ENCODE peak calls at places on chromosomes 5 and 9, in six cellular contexts. O, I, C, V, M and Y are unnamed samples.

GRCh38 chr5:1737790-1738405 is 61.7 kb downstream of the MRPL36 start:
- DNase-seq in I (peak; percentile 54), O (no peak), V (no peak), M (no peak), C (no peak), Y (no peak)

GRCh38 chr5:6383376-6383775 is 5.0 kb upstream of the MED10 start:
- DNase-seq in V (no peak), C (no peak), O (no peak), M (no peak), I (no peak), Y (no peak)

GRCh38 chr5:146027746-146028145 is 77.6 kb downstream of the PLAC8L1 start:
- DNase-seq in V (no peak), M (no peak), C (no peak), I (no peak), O (no peak), Y (no peak)

GRCh38 chr9:93896093-93896492 is 59.1 kb downstream of the BARX1 start:
- DNase-seq in C (peak; percentile 35), V (no peak), I (no peak), O (no peak), M (no peak), Y (no peak)

GRCh38 chr9:121770415-121771273 is 119.2 kb downstream of the DAB2IP start:
- DNase-seq in M (no peak), C (no peak), O (peak; percentile 7), I (no peak), V (no peak), Y (peak; percentile 41)

GRCh38 chr9:88278036-88278435 is 110.2 kb upstream of the SPIN1 start:
- DNase-seq in C (no peak), I (no peak), V (no peak), M (no peak), O (no peak), Y (no peak)

GRCh38 chr5:61402970-61403369 is 70.9 kb downstream of the ZSWIM6 start:
- DNase-seq in I (no peak), V (no peak), C (no peak), O (no peak), M (no peak), Y (no peak)

GRCh38 chr5:83538788-83539535 is 67.4 kb downstream of the VCAN start:
- DNase-seq in V (no peak), C (no peak), M (no peak), I (no peak), O (no peak), Y (no peak)

GRCh38 chr9:74041588-74041987 is 455.5 kb upstream of the RORB start:
- DNase-seq in C (no peak), M (no peak), I (no peak), V (no peak), O (no peak), Y (no peak)

GRCh38 chr9:134621558-134622110 is 20.0 kb upstream of the COL5A1 start:
- DNase-seq in M (no peak), O (no peak), C (peak; percentile 35), V (no peak), I (no peak), Y (no peak)

GRCh38 chr9:133553123-133553522 is 18.6 kb downstream of the ADAMTSL2 start:
- DNase-seq in V (no peak), I (no peak), O (no peak), C (no peak), M (no peak), Y (no peak)

GRCh38 chr9:78115073-78115472 is 83.5 kb upstream of the GNAQ start:
- DNase-seq in V (no peak), M (no peak), I (peak; percentile 9), C (no peak), O (no peak), Y (no peak)

GRCh38 chr5:66769839-66770617 is 173.8 kb downstream of the MAST4 start:
- DNase-seq in I (no peak), O (no peak), V (no peak), C (no peak), M (peak; percentile 24), Y (no peak)

GRCh38 chr5:76788362-76788761 is 30.5 kb upstream of the F2RL1 start:
- DNase-seq in V (no peak), I (no peak), M (no peak), O (no peak), C (no peak), Y (peak; percentile 48)

GRCh38 chr9:90795879-90796317 is 5.7 kb upstream of the SYK start:
- DNase-seq in C (no peak), V (no peak), O (no peak), I (no peak), M (no peak), Y (no peak)

GRCh38 chr5:11640474-11640873 is 263.8 kb downstream of the CTNND2 start:
- DNase-seq in V (no peak), C (no peak), M (no peak), I (no peak), O (no peak), Y (no peak)

GRCh38 chr5:124754206-124754927 is 7.9 kb upstream of the ZNF608 start:
- DNase-seq in O (no peak), M (no peak), C (no peak), V (no peak), I (no peak), Y (no peak)

GRCh38 chr5:72562717-72563116 is 55.5 kb upstream of the ZNF366 start:
- DNase-seq in V (no peak), M (no peak), O (no peak), C (no peak), I (no peak), Y (no peak)

GRCh38 chr5:67476531-67476930 is 279.9 kb upstream of the CD180 start:
- DNase-seq in V (no peak), I (no peak), M (no peak), C (no peak), O (no peak), Y (no peak)

GRCh38 chr5:175816348-175816747 is 55.0 kb upstream of the CPLX2 start:
- DNase-seq in V (no peak), M (no peak), I (peak; percentile 12), O (no peak), C (no peak), Y (no peak)

GRCh38 chr5:154317916-154318315 is 127.4 kb downstream of the GALNT10 start:
- DNase-seq in O (no peak), M (no peak), C (no peak), V (no peak), I (no peak), Y (no peak)

DNA sequence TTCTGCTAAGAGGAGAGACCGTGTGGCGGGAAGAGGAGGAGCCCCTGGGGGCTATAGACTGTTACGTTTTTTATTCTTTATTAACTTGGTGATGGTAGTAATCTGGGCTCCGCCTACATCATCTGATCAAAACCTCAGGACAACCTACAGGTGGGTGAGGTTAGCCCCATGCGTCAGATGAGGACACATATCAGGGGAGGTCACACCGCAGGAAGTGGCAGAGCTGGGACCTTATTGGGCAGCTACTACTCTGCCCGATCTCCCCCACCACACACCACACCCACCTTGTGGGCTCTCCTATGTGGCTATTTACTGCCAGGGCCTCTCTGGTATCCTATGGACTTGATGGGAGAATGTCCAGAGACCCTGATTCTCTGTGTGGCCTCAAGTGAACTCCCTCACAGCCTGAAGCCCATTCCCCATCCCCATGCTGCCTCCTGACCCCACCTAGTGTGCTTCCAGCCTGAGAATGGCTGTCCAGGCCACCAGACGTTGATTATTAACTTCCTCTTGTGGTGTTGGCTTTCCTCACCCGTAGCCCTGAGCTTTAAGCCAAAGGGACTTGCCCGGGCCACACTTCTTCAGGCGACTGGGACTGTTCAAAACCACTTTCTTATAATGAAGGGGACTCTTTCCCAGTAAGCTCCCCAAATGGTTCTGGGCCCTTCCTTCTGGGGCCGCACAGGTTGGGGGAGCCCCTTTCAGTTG is 8.2 kb downstream of the UNC5A start:
- DNase-seq in C (no peak), V (no peak), I (no peak), M (no peak), O (no peak), Y (no peak)
- H3K27me3 ChIP-seq in C (peaks cover 93% of the 10 kb centered on the region), V (peaks cover 82% of the 10 kb centered on the region), I (peaks cover 21% of the 10 kb centered on the region), M (peaks cover 43% of the 10 kb centered on the region), O (peaks cover 75% of the 10 kb centered on the region), Y (no peaks in the 10 kb centered on the region)

DNA sequence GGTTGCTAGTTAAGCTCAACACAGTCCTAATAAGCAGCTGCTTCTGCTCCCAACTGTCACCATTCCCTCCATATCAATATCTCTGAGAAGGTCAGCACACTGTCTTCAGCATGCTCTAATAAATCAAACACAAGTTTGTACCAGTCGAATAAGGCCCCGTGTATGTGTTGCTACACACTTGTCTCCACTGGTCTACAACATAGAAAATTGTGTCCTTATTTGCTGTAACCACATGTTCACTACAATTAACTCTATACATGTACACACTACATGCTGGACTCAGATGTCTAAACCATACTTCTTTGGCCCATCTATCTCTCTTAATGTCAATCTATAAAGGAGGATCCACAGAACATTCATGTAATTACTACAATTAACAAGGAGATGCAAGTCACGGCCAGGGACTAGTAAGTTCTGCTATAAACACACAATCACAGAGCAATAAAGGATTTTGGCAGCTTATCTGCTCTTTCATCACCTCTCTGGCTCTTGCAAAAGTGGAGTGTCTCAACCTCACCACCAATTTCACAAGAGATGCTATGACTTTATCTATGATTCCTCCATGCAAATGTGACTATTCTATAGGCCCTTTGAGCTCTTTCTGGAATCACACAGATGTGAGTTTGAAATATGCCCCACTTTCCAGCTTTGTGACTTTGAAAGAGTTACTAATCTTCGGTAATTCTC is 143.9 kb downstream of the SEMA5A start:
- DNase-seq in M (no peak), C (no peak), I (no peak), O (no peak), V (no peak), Y (no peak)
- H3K27me3 ChIP-seq in M (no peaks in the 10 kb centered on the region), C (no peaks in the 10 kb centered on the region), I (no peaks in the 10 kb centered on the region), O (no peaks in the 10 kb centered on the region), V (no peaks in the 10 kb centered on the region), Y (no peaks in the 10 kb centered on the region)

GRCh38 chr9:132220069-132220468 is 58.2 kb downstream of the NTNG2 start:
- DNase-seq in O (no peak), V (no peak), M (no peak), C (no peak), I (no peak), Y (no peak)
- H3K27me3 ChIP-seq in O (no peaks in the 10 kb centered on the region), V (peaks cover 17% of the 10 kb centered on the region), M (no peaks in the 10 kb centered on the region), C (peaks cover 28% of the 10 kb centered on the region), I (no peaks in the 10 kb centered on the region), Y (no peaks in the 10 kb centered on the region)

GRCh38 chr5:58048954-58049353 is 410.9 kb downstream of the PLK2 start:
- DNase-seq in I (no peak), M (no peak), V (no peak), O (no peak), C (no peak), Y (no peak)
- H3K27me3 ChIP-seq in I (no peaks in the 10 kb centered on the region), M (no peaks in the 10 kb centered on the region), V (no peaks in the 10 kb centered on the region), O (no peaks in the 10 kb centered on the region), C (no peaks in the 10 kb centered on the region), Y (no peaks in the 10 kb centered on the region)

GRCh38 chr5:79109527-79110492 is 1.8 kb upstream of the BHMT start:
- DNase-seq in C (no peak), M (no peak), V (peak; percentile 12), I (peak; percentile 15), O (peak; percentile 21), Y (no peak)
- H3K27me3 ChIP-seq in C (peaks cover 34% of the 10 kb centered on the region), M (peaks cover 40% of the 10 kb centered on the region), V (peaks cover 33% of the 10 kb centered on the region), I (peaks cover 55% of the 10 kb centered on the region), O (peaks cover 37% of the 10 kb centered on the region), Y (no peaks in the 10 kb centered on the region)

DNA sequence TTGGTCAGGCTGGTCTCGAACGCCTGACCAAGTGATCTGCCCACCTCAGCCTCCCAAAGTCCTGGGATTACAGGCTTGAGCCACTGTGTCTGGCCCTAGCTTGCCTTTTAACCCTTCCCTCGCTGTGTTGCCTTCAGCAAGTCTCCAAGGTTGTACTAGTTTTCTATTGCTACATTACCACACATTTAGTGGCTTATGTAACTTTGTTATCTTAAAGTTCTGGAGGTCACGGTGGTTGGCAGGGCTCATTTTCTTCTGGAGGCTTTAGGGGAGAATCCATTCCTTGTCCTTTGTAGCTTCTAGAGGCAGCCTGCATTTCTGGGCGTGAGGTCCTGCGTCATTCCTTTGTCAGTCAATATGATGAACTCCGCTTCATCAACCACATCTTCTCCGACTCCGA is 2.9 kb upstream of the PRRC2B start:
- DNase-seq in C (no peak), V (no peak), O (no peak), M (no peak), I (no peak), Y (no peak)
- H3K27me3 ChIP-seq in C (no peaks in the 10 kb centered on the region), V (no peaks in the 10 kb centered on the region), O (no peaks in the 10 kb centered on the region), M (no peaks in the 10 kb centered on the region), I (no peaks in the 10 kb centered on the region), Y (no peaks in the 10 kb centered on the region)